ENCODE peak calls at places on chromosomes 12 and 14, in four cellular contexts. Y, U, W and X are unnamed samples.

GRCh38 chr12:6767592-6768384 is 1.6 kb downstream of the PTMS start:
- DNase-seq in Y (peak; percentile 68), U (peak; percentile 43), W (no peak), X (no peak)

GRCh38 chr14:44897041-44897843 is 64.5 kb downstream of the KLHL28 start:
- DNase-seq in Y (peak; percentile 94), U (peak; percentile 94), W (peak; percentile 89), X (peak; percentile 98)

GRCh38 chr14:55500219-55500701 is 59.8 kb upstream of the TBPL2 start:
- DNase-seq in Y (peak; percentile 6), U (peak; percentile 65), W (no peak), X (no peak)

GRCh38 chr12:92412931-92413685 is 267.5 kb upstream of the BTG1 start:
- DNase-seq in Y (no peak), U (no peak), W (no peak), X (no peak)

GRCh38 chr14:100577986-100578431 is 9.2 kb downstream of the BEGAIN start:
- DNase-seq in Y (no peak), U (no peak), W (no peak), X (no peak)

GRCh38 chr12:129848921-129849320 is 54.9 kb downstream of the TMEM132D start:
- DNase-seq in Y (no peak), U (no peak), W (no peak), X (no peak)

GRCh38 chr14:103122578-103123127 is 608 bp upstream of the TNFAIP2 start:
- DNase-seq in Y (no peak), U (no peak), W (no peak), X (no peak)

GRCh38 chr12:112192475-112192874 is 67.1 kb downstream of the TRAFD1 start:
- DNase-seq in Y (no peak), U (no peak), W (no peak), X (no peak)

GRCh38 chr14:59281613-59282012 is 93.1 kb downstream of the DAAM1 start:
- DNase-seq in Y (no peak), U (no peak), W (no peak), X (no peak)

GRCh38 chr12:1811281-1811947 is 9.0 kb upstream of the LRTM2 start:
- DNase-seq in Y (peak; percentile 75), U (peak; percentile 22), W (no peak), X (no peak)

GRCh38 chr12:123139926-123140674 is 10.8 kb downstream of the PITPNM2 start:
- DNase-seq in Y (peak; percentile 61), U (peak; percentile 38), W (no peak), X (no peak)

GRCh38 chr12:110281549-110282342 is 699 bp downstream of the ATP2A2 start:
- DNase-seq in Y (no peak), U (peak; percentile 76), W (no peak), X (peak; percentile 54)

GRCh38 chr14:88986146-88986841 is 161.8 kb downstream of the TTC8 start:
- DNase-seq in Y (no peak), U (peak; percentile 4), W (no peak), X (no peak)

GRCh38 chr12:110688446-110689001 is 391 bp downstream of the HVCN1 start:
- DNase-seq in Y (no peak), U (no peak), W (no peak), X (no peak)

GRCh38 chr12:23352670-23353069 is 596.8 kb downstream of the SOX5 start:
- DNase-seq in Y (no peak), U (no peak), W (no peak), X (no peak)

GRCh38 chr12:4278582-4278939 is 5.0 kb downstream of the CCND2 start:
- DNase-seq in Y (no peak), U (no peak), W (no peak), X (no peak)

GRCh38 chr12:101563197-101563596 is 31.6 kb upstream of the MYBPC1 start:
- DNase-seq in Y (no peak), U (no peak), W (no peak), X (no peak)

GRCh38 chr12:53806689-53807088 is 54.9 kb upstream of the CISTR start:
- DNase-seq in Y (no peak), U (no peak), W (no peak), X (no peak)

GRCh38 chr14:104353221-104353920 is 215.0 kb downstream of the KIF26A start:
- DNase-seq in Y (no peak), U (no peak), W (no peak), X (no peak)

GRCh38 chr14:89912667-89913211 is 41.8 kb downstream of the EFCAB11 start:
- DNase-seq in Y (peak; percentile 59), U (no peak), W (no peak), X (peak; percentile 26)

GRCh38 chr14:22221508-22221907 is 367.5 kb downstream of the DAD1 start:
- DNase-seq in Y (peak; percentile 39), U (peak; percentile 3), W (no peak), X (peak; percentile 35)

GRCh38 chr12:63802012-63802608 is 22.4 kb downstream of the RXYLT1 start:
- DNase-seq in Y (no peak), U (peak; percentile 14), W (no peak), X (peak; percentile 28)

GRCh38 chr14:75811862-75812505 is 150.9 kb downstream of the TTLL5 start:
- DNase-seq in Y (no peak), U (no peak), W (no peak), X (no peak)

GRCh38 chr12:126763359-126763758 is 1503.6 kb upstream of the TMEM132C start:
- DNase-seq in Y (no peak), U (no peak), W (no peak), X (no peak)

GRCh38 chr14:32727827-32728226 is 210.9 kb upstream of the NPAS3 start:
- DNase-seq in Y (peak; percentile 35), U (no peak), W (no peak), X (no peak)

GRCh38 chr14:64919618-64920017 is 5.4 kb downstream of the CHURC1 start:
- DNase-seq in Y (peak; percentile 12), U (no peak), W (no peak), X (no peak)

GRCh38 chr12:91367234-91367849 is 184.7 kb upstream of the DCN start:
- DNase-seq in Y (peak; percentile 2), U (peak; percentile 36), W (no peak), X (peak; percentile 18)

GRCh38 chr12:101939306-101939705 is 61.9 kb downstream of the DRAM1 start:
- DNase-seq in Y (no peak), U (no peak), W (no peak), X (no peak)

GRCh38 chr12:121144416-121144914 is 11.8 kb downstream of the P2RX7 start:
- DNase-seq in Y (no peak), U (no peak), W (no peak), X (no peak)

GRCh38 chr12:32116897-32117296 is 10.2 kb downstream of the BICD1 start:
- DNase-seq in Y (no peak), U (no peak), W (no peak), X (no peak)

GRCh38 chr12:32110942-32111341 is 4.3 kb downstream of the BICD1 start:
- DNase-seq in Y (no peak), U (no peak), W (no peak), X (no peak)

GRCh38 chr12:32118806-32119205 is 12.2 kb downstream of the BICD1 start:
- DNase-seq in Y (no peak), U (no peak), W (no peak), X (no peak)

GRCh38 chr12:32120419-32120818 is 13.8 kb downstream of the BICD1 start:
- DNase-seq in Y (no peak), U (no peak), W (no peak), X (no peak)

GRCh38 chr12:32115404-32116104 is 8.9 kb downstream of the BICD1 start:
- DNase-seq in Y (no peak), U (peak; percentile 32), W (no peak), X (no peak)
- TF ChIP-seq SP1 in Y (no peak), U (no peak), W (no peak), X (no peak)

DNA sequence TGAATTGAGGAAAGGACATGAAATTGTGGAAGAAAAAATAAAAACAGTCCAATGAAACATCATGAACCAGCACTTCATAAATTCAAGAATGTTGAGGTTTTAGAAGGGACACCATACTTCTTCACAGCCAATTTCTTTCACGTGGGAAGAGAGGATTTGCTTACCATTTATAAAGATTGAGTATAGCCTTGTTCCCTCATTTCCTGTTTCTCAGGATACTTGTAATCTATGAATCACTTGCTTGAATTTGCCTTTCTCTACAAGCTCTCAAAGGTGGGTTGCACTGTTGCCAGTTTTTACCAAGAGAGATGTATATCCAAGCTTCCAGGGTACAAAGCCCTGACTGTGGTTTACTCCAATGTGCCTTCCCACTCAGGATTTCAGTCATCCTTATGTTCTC is 116.1 kb downstream of the DUSP6 start:
- DNase-seq in Y (no peak), U (no peak), W (no peak), X (no peak)
- TF ChIP-seq FOXK2 in Y (no peak), U (no peak), W (no peak), X (no peak)

GRCh38 chr14:105855893-105856675 is 329.7 kb downstream of the TMEM121 start:
- DNase-seq in Y (no peak), U (no peak), W (no peak), X (no peak)
- TF ChIP-seq BHLHE40 in Y (no peak), U (no peak), W (peak; percentile 30), X (no peak)

DNA sequence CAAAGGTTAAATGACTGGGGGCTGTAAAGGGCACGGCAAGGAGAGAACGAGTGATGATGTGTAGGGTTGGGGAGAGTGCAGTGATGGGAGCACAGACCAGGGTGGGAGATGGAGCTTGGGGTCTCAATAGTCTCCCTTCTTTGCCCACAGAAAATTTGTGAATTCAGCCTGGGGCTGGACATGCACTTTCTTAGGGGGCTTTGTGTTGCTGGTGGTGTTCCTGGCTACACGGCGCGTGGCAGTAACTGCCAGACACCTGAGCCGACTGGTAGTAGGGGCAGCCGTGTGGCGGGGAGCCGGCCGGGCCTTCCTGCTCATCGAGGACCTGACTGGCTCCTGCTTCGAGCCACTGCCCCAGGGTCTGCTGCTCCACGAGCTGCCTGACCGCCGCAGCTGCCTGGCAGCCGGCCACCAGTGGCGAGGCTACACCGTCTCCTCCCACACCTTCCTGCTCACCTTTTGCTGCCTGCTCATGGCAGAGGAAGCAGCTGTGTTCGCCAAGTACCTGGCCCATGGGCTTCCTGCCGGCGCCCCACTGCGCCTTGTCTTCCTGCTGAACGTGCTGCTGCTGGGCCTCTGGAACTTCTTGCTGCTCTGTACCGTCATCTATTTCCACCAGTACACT is 1.7 kb downstream of the FITM1 start:
- DNase-seq in Y (no peak), U (no peak), W (no peak), X (no peak)
- TF ChIP-seq SP1 in Y (no peak), U (no peak), W (no peak), X (no peak)

GRCh38 chr14:68592948-68593347 is 199.9 kb downstream of the ZFP36L1 start:
- DNase-seq in Y (no peak), U (no peak), W (no peak), X (no peak)
- TF ChIP-seq FOXK2 in Y (no peak), U (no peak), W (no peak), X (no peak)

GRCh38 chr14:106044949-106045596 is 518.7 kb downstream of the TMEM121 start:
- DNase-seq in Y (peak; percentile 83), U (peak; percentile 67), W (no peak), X (peak; percentile 9)
- TF ChIP-seq BHLHE40 in Y (no peak), U (no peak), W (no peak), X (no peak)

GRCh38 chr12:108591267-108591980 is 6.5 kb downstream of the TMEM119 start:
- DNase-seq in Y (no peak), U (no peak), W (no peak), X (no peak)
- TF ChIP-seq SP1 in Y (no peak), U (no peak), W (no peak), X (no peak)

GRCh38 chr12:96215933-96216273 is 21.7 kb downstream of the ELK3 start:
- DNase-seq in Y (no peak), U (no peak), W (no peak), X (no peak)
- TF ChIP-seq FOXK2 in Y (no peak), U (no peak), W (no peak), X (no peak)